ENCODE peak calls at places on chromosomes 5 and 9, in five cellular contexts. V is tibial artery, D is HCT116, Z is lung, W is sigmoid colon. R is an unnamed sample. For H3K4me1, the result is how much of the 10 kb centered on the place peaks cover.

GRCh38 chr9:27408523-27408922 is 111.6 kb upstream of the EQTN start:
- DNase-seq in V (no peak), D (no peak), Z (no peak), W (no peak), R (no peak)

GRCh38 chr5:144356489-144356888 is 185.8 kb downstream of the KCTD16 start:
- DNase-seq in V (no peak), D (no peak), Z (no peak), W (no peak), R (no peak)

GRCh38 chr5:109329296-109330252 is 80.2 kb downstream of the PJA2 start:
- DNase-seq in V (no peak), D (no peak), Z (no peak), W (no peak), R (no peak)

GRCh38 chr9:97237311-97237786 is 70.1 kb upstream of the CCDC180 start:
- DNase-seq in V (no peak), D (no peak), Z (no peak), W (no peak), R (no peak)

GRCh38 chr5:95032801-95033200 is 252.1 kb downstream of the MCTP1 start:
- DNase-seq in V (no peak), D (no peak), Z (no peak), W (no peak), R (no peak)

GRCh38 chr9:82062245-82062644 is 73.7 kb downstream of the SPATA31D1 start:
- DNase-seq in V (no peak), D (no peak), Z (no peak), W (no peak), R (no peak)

GRCh38 chr5:163993126-163993525 is 487.7 kb downstream of the MAT2B start:
- DNase-seq in V (no peak), D (no peak), Z (no peak), W (no peak), R (no peak)

GRCh38 chr5:172380992-172381643 is 73.2 kb downstream of the SH3PXD2B start:
- DNase-seq in V (peak), D (no peak), Z (no peak), W (peak), R (no peak)

GRCh38 chr9:119114681-119115080 is 254.6 kb downstream of the BRINP1 start:
- DNase-seq in V (no peak), D (no peak), Z (no peak), W (no peak), R (no peak)

GRCh38 chr5:122680623-122681350 is 94.1 kb upstream of the SNX2 start:
- DNase-seq in V (no peak), D (no peak), Z (no peak), W (no peak), R (no peak)

GRCh38 chr5:77972545-77973252 is 196.6 kb upstream of the TBCA start:
- DNase-seq in V (no peak), D (no peak), Z (no peak), W (no peak), R (no peak)

GRCh38 chr5:119810217-119810616 is 180.9 kb downstream of the FAM170A start:
- DNase-seq in V (no peak), D (no peak), Z (no peak), W (no peak), R (no peak)

GRCh38 chr9:127183814-127184582 is 61.6 kb upstream of the ANGPTL2 start:
- DNase-seq in V (peak), D (no peak), Z (no peak), W (peak), R (no peak)

GRCh38 chr5:165057156-165057555 is 1551.7 kb downstream of the MAT2B start:
- DNase-seq in V (no peak), D (no peak), Z (no peak), W (no peak), R (no peak)

GRCh38 chr5:21791304-21791703 is 1061.8 kb downstream of the CDH12 start:
- DNase-seq in V (no peak), D (no peak), Z (no peak), W (no peak), R (no peak)

GRCh38 chr9:1231998-1232919 is 182.1 kb downstream of the DMRT2 start:
- DNase-seq in V (peak), D (no peak), Z (peak), W (peak), R (no peak)

GRCh38 chr5:65142511-65143011 is 339.2 kb downstream of the ADAMTS6 start:
- DNase-seq in V (no peak), D (no peak), Z (no peak), W (no peak), R (no peak)

GRCh38 chr5:142293486-142293885 is 31.3 kb downstream of the SPRY4 start:
- DNase-seq in V (no peak), D (no peak), Z (no peak), W (no peak), R (no peak)

GRCh38 chr9:120307599-120307998 is 272.4 kb downstream of the CDK5RAP2 start:
- DNase-seq in V (no peak), D (no peak), Z (no peak), W (no peak), R (no peak)

GRCh38 chr9:2676466-2676865 is 40.8 kb upstream of the KCNV2 start:
- DNase-seq in V (no peak), D (no peak), Z (no peak), W (no peak), R (no peak)

GRCh38 chr5:4938941-4939546 is 201.1 kb upstream of the ADAMTS16 start:
- DNase-seq in V (no peak), D (no peak), Z (no peak), W (no peak), R (no peak)

GRCh38 chr5:170226138-170226435 is 6.7 kb upstream of the C5orf58 start:
- DNase-seq in V (no peak), D (no peak), Z (no peak), W (no peak), R (no peak)
- TF ChIP-seq CTCF in V (no peak), D (no peak), Z (no peak), W (no peak), R (no peak)

DNA sequence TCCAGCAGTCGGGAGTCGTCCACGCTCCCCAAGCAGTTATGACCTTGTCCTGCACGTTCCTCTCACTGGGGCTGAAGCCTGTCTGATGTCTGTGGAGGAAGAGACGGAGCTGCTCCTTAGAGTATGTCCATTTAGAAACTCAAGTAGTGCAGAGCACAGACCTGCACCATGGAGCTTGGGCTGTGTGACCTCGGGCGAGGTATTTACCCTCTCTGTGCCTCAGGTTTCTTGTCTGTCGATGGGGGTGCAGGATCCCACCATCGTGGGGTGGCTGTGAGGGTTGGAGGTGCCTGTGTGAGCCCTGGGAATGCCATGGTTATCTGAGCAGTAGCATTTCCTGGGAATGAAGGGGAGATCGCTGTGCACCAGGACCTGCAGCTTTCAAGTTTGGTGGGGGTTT is 14.2 kb downstream of the TRAF2 start:
- DNase-seq in V (no peak), D (no peak), Z (no peak), W (no peak), R (no peak)
- H3K4me1 ChIP-seq in V (under half), D (under half), Z (under half), W (under half), R (under half)

DNA sequence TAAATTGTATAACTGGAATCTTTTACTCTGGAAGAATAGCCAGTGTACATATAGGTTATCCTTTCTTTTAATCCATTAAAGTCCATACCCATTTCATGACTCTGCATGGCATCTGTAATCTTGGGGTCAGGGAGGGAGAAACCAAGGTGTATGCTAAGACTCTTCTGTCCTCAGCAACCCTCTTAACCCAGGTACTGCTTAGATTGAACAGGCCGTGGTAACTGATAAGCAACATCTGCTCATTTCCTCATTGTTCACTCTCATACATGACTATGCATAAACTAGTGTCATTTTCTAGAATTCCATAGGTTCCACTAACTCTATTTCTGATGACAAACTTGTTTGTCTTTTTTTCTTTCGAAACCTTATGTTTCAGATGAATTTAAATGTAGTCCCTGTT is 69.3 kb upstream of the IFNE start:
- DNase-seq in V (no peak), D (no peak), Z (no peak), W (no peak), R (no peak)
- H3K4me3 ChIP-seq in V (no peak), D (no peak), Z (no peak), W (no peak), R (peak)

DNA sequence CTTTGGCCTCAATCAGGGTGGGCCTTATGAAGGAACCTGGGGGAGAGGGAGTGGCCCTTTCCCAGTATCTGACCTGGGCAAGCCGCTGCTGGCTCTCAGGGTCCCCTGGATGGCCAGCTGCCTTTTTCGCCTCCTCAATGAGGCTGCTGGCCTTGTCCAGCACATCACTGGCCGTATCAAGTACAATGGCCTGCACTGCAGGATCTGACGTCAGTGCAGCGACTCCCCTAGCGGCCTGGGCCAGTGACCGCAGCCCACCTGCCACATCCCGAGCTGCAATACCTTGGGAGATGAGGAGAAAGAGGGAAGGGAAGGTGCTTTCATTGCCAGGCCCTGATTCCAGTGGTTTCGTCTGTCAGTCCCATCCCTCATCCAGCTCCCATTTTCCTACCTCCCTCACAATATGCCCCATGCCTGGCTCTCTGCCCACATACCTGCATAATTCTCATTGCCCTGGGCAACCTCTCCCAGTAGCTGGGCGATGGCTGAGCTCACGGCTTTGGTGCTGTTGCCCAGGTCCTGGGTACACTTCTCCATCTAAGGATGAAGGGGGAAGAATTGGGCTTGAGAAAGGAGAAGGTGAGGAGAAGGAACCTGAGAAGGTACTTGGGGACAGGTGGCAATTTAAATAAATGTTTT is 19.1 kb downstream of the TLN1 start:
- DNase-seq in V (no peak), D (no peak), Z (no peak), W (peak), R (no peak)
- TF ChIP-seq CTCF in V (no peak), D (no peak), Z (no peak), W (no peak), R (no peak)